ENCODE peak calls at places on chromosomes 11 and 22, in ten cellular contexts. G is AG08395; L is posterior cingulate gyrus; Q is LHCN-M2; T is progenitor cell of endocrine pancreas; H is lung; E is activated T-cell treated with anti-CD3 and anti-CD28 coated beads, Interleukin-2, amount 50 U/mL, for 1 hour; X is HuH-7; S is NCI-H1092 treated with DMSO at 0.1 percent for 48 hours; A is GM12865. C is an unnamed sample.
A peak's percentile ranks its signal among the peaks of the same experiment; 100 is the strongest.

GRCh38 chr11:68120212-68121066 is 749 bp downstream of the CHKA start:
- DNase-seq in G (peak; percentile 24), L (no peak), Q (peak; percentile 23), T (peak; percentile 47), H (no peak), E (peak; percentile 65), X (peak; percentile 89), S (peak; percentile 51), A (peak; percentile 74), C (no peak)

GRCh38 chr22:21981874-21982273 is 713 bp downstream of the TOP3B start:
- DNase-seq in G (no peak), L (no peak), Q (no peak), T (no peak), H (no peak), E (no peak), X (no peak), S (no peak), A (no peak), C (no peak)

GRCh38 chr11:67571443-67571842 is 12.2 kb upstream of the GSTP1 start:
- DNase-seq in G (no peak), L (no peak), Q (no peak), T (no peak), H (no peak), E (no peak), X (no peak), S (no peak), A (no peak), C (no peak)

GRCh38 chr11:8219257-8220021 is 44.2 kb downstream of the LMO1 start:
- DNase-seq in G (peak; percentile 55), L (no peak), Q (peak; percentile 28), T (peak; percentile 23), H (peak; percentile 43), E (no peak), X (peak; percentile 89), S (peak; percentile 31), A (peak; percentile 60), C (no peak)

GRCh38 chr11:8649361-8649760 is 33.1 kb downstream of the TRIM66 start:
- DNase-seq in G (peak; percentile 80), L (no peak), Q (peak; percentile 55), T (no peak), H (no peak), E (no peak), X (no peak), S (no peak), A (no peak), C (no peak)

GRCh38 chr11:95149659-95150294 is 60.1 kb downstream of the ENDOD1 start:
- DNase-seq in G (no peak), L (peak; percentile 91), Q (no peak), T (peak; percentile 46), H (no peak), E (no peak), X (peak; percentile 56), S (no peak), A (no peak), C (no peak)

GRCh38 chr11:96333076-96333744 is 9.8 kb downstream of the MAML2 start:
- DNase-seq in G (peak; percentile 65), L (no peak), Q (no peak), T (no peak), H (no peak), E (no peak), X (no peak), S (no peak), A (no peak), C (no peak)

GRCh38 chr11:70669871-70670683 is 271.7 kb downstream of the CTTN start:
- DNase-seq in G (no peak), L (peak; percentile 72), Q (no peak), T (no peak), H (no peak), E (no peak), X (no peak), S (no peak), A (no peak), C (no peak)

GRCh38 chr11:88301478-88302140 is 35.9 kb downstream of the CTSC start:
- DNase-seq in G (peak; percentile 38), L (no peak), Q (no peak), T (no peak), H (peak; percentile 30), E (no peak), X (no peak), S (no peak), A (peak; percentile 87), C (no peak)

GRCh38 chr22:42385691-42386090 is 46.5 kb downstream of the NFAM1 start:
- DNase-seq in G (no peak), L (no peak), Q (no peak), T (no peak), H (no peak), E (no peak), X (no peak), S (peak; percentile 36), A (no peak), C (no peak)

GRCh38 chr22:25367756-25368155 is 148.3 kb downstream of the CRYBB2 start:
- DNase-seq in G (no peak), L (no peak), Q (no peak), T (no peak), H (no peak), E (no peak), X (no peak), S (no peak), A (no peak), C (no peak)

GRCh38 chr11:11909727-11910126 is 68.0 kb downstream of the USP47 start:
- DNase-seq in G (peak; percentile 34), L (no peak), Q (peak; percentile 81), T (no peak), H (no peak), E (no peak), X (no peak), S (no peak), A (no peak), C (peak; percentile 8)

GRCh38 chr11:129451524-129451923 is 75.9 kb downstream of the BARX2 start:
- DNase-seq in G (no peak), L (no peak), Q (no peak), T (no peak), H (no peak), E (no peak), X (no peak), S (no peak), A (no peak), C (no peak)

C was measured in HS-5.